ENCODE peak calls at places on chromosomes 13 and 19, in ten cellular contexts. J, Y, V, T, I, G, S, Z, R and D are unnamed samples.

GRCh38 chr13:46687810-46688209 is 109.2 kb downstream of the ESD start:
- DNase-seq in J (no peak), Y (peak), V (peak), T (peak), I (no peak), G (no peak), S (peak), Z (peak), R (no peak), D (no peak)

GRCh38 chr19:8147579-8147978 is 1.8 kb downstream of the FBN3 start:
- DNase-seq in J (no peak), Y (peak), V (no peak), T (no peak), I (no peak), G (no peak), S (no peak), Z (no peak), R (no peak), D (no peak)

GRCh38 chr13:114077938-114078335 is 54.5 kb downstream of the RASA3 start:
- DNase-seq in J (peak), Y (peak), V (peak), T (peak), I (peak), G (no peak), S (peak), Z (no peak), R (no peak), D (no peak)

GRCh38 chr19:31803819-31804446 is 454.7 kb upstream of the TSHZ3 start:
- DNase-seq in J (no peak), Y (no peak), V (no peak), T (no peak), I (no peak), G (no peak), S (no peak), Z (no peak), R (no peak), D (no peak)

GRCh38 chr13:52405369-52405766 is 604 bp downstream of the THSD1 start:
- DNase-seq in J (no peak), Y (peak), V (no peak), T (peak), I (no peak), G (no peak), S (no peak), Z (no peak), R (no peak), D (no peak)

GRCh38 chr19:1074512-1075283 is 7.7 kb downstream of the ARHGAP45 start:
- DNase-seq in J (peak), Y (no peak), V (no peak), T (no peak), I (peak), G (peak), S (no peak), Z (no peak), R (peak), D (peak)

GRCh38 chr13:91211548-91211947 is 135.9 kb upstream of the MIR17HG start:
- DNase-seq in J (no peak), Y (no peak), V (peak), T (no peak), I (no peak), G (no peak), S (no peak), Z (no peak), R (no peak), D (no peak)

GRCh38 chr13:60275208-60275607 is 111.5 kb upstream of the DIAPH3 start:
- DNase-seq in J (no peak), Y (no peak), V (no peak), T (no peak), I (no peak), G (no peak), S (no peak), Z (peak), R (no peak), D (no peak)

GRCh38 chr13:106533940-106534843 is 1.3 kb downstream of the EFNB2 start:
- DNase-seq in J (peak), Y (peak), V (peak), T (peak), I (peak), G (no peak), S (peak), Z (no peak), R (peak), D (peak)

GRCh38 chr13:74025369-74025768 is 108.8 kb downstream of the KLF12 start:
- DNase-seq in J (no peak), Y (no peak), V (no peak), T (no peak), I (no peak), G (no peak), S (no peak), Z (no peak), R (no peak), D (no peak)

GRCh38 chr13:74173822-74174221 is 39.6 kb upstream of the KLF12 start:
- DNase-seq in J (no peak), Y (no peak), V (no peak), T (no peak), I (no peak), G (no peak), S (no peak), Z (no peak), R (no peak), D (no peak)

GRCh38 chr19:29667941-29668340 is 2.7 kb downstream of the PLEKHF1 start:
- DNase-seq in J (no peak), Y (no peak), V (no peak), T (peak), I (peak), G (no peak), S (no peak), Z (no peak), R (peak), D (peak)

GRCh38 chr19:30563691-30564090 is 191.5 kb downstream of the ZNF536 start:
- DNase-seq in J (no peak), Y (no peak), V (no peak), T (no peak), I (no peak), G (no peak), S (no peak), Z (no peak), R (no peak), D (no peak)

GRCh38 chr19:49555600-49556411 is 24.6 kb downstream of the NOSIP start:
- DNase-seq in J (peak), Y (peak), V (peak), T (peak), I (peak), G (no peak), S (peak), Z (peak), R (no peak), D (no peak)

GRCh38 chr19:50508850-50509190 is 2.2 kb downstream of the JOSD2 start:
- DNase-seq in J (no peak), Y (no peak), V (no peak), T (no peak), I (peak), G (no peak), S (no peak), Z (no peak), R (no peak), D (no peak)

GRCh38 chr13:63190742-63191141 is 1775.1 kb upstream of the PCDH20 start:
- DNase-seq in J (no peak), Y (no peak), V (peak), T (peak), I (no peak), G (no peak), S (peak), Z (no peak), R (no peak), D (no peak)

GRCh38 chr13:112764864-112765561 is 75.2 kb downstream of the ATP11A start:
- DNase-seq in J (no peak), Y (no peak), V (no peak), T (no peak), I (no peak), G (no peak), S (no peak), Z (no peak), R (no peak), D (no peak)

GRCh38 chr13:35566340-35566739 is 89.9 kb upstream of the MAB21L1 start:
- DNase-seq in J (no peak), Y (no peak), V (no peak), T (no peak), I (no peak), G (no peak), S (no peak), Z (peak), R (no peak), D (no peak)

GRCh38 chr13:108227651-108228272 is 9.6 kb downstream of the ABHD13 start:
- DNase-seq in J (peak), Y (no peak), V (no peak), T (peak), I (no peak), G (no peak), S (peak), Z (peak), R (no peak), D (peak)

GRCh38 chr19:35525873-35526272 is 2.2 kb downstream of the SBSN start:
- DNase-seq in J (no peak), Y (no peak), V (no peak), T (no peak), I (no peak), G (no peak), S (no peak), Z (no peak), R (no peak), D (no peak)

GRCh38 chr19:19167612-19168011 is 2.5 kb downstream of the MEF2B start:
- DNase-seq in J (no peak), Y (no peak), V (no peak), T (no peak), I (no peak), G (no peak), S (no peak), Z (no peak), R (no peak), D (no peak)

GRCh38 chr19:43765109-43765876 is 10.5 kb upstream of the SMG9 start:
- DNase-seq in J (no peak), Y (no peak), V (peak), T (peak), I (peak), G (no peak), S (peak), Z (peak), R (peak), D (no peak)

GRCh38 chr13:48580185-48580803 is 47.4 kb upstream of the RCBTB2 start:
- DNase-seq in J (peak), Y (peak), V (peak), T (peak), I (no peak), G (peak), S (peak), Z (peak), R (no peak), D (peak)

GRCh38 chr19:32580353-32580900 is 563 bp upstream of the PDCD5 start:
- DNase-seq in J (no peak), Y (no peak), V (no peak), T (no peak), I (no peak), G (no peak), S (no peak), Z (no peak), R (no peak), D (no peak)

GRCh38 chr19:9847087-9847671 is 12.1 kb downstream of the PIN1 start:
- DNase-seq in J (peak), Y (peak), V (peak), T (peak), I (no peak), G (no peak), S (peak), Z (peak), R (no peak), D (no peak)

GRCh38 chr13:76778906-76779305 is 107.3 kb downstream of the KCTD12 start:
- DNase-seq in J (no peak), Y (no peak), V (no peak), T (no peak), I (no peak), G (no peak), S (no peak), Z (no peak), R (no peak), D (no peak)

GRCh38 chr13:25300861-25301346 is 521 bp upstream of the NUP58 start:
- DNase-seq in J (no peak), Y (peak), V (no peak), T (no peak), I (peak), G (no peak), S (no peak), Z (no peak), R (no peak), D (no peak)

GRCh38 chr19:46716013-46716671 is 772 bp downstream of the PRKD2 start:
- DNase-seq in J (no peak), Y (peak), V (peak), T (peak), I (peak), G (no peak), S (no peak), Z (peak), R (no peak), D (no peak)

GRCh38 chr13:51632643-51633357 is 48.5 kb downstream of the WDFY2 start:
- DNase-seq in J (no peak), Y (peak), V (peak), T (peak), I (no peak), G (no peak), S (no peak), Z (peak), R (no peak), D (no peak)

GRCh38 chr13:51957377-51958216 is 53.7 kb downstream of the ATP7B start:
- DNase-seq in J (no peak), Y (no peak), V (no peak), T (no peak), I (no peak), G (no peak), S (no peak), Z (no peak), R (no peak), D (no peak)

GRCh38 chr19:58474291-58474996 is 1.7 kb upstream of the ZNF446 start:
- DNase-seq in J (no peak), Y (no peak), V (no peak), T (peak), I (no peak), G (no peak), S (peak), Z (no peak), R (no peak), D (no peak)

GRCh38 chr13:112928958-112929777 is 39.8 kb upstream of the MCF2L start:
- DNase-seq in J (peak), Y (no peak), V (peak), T (peak), I (no peak), G (peak), S (peak), Z (peak), R (no peak), D (peak)

GRCh38 chr13:21638319-21639282 is 32.3 kb upstream of the FGF9 start:
- DNase-seq in J (no peak), Y (peak), V (peak), T (peak), I (no peak), G (peak), S (peak), Z (peak), R (peak), D (no peak)

GRCh38 chr13:108346376-108346775 is 76.9 kb downstream of the TNFSF13B start:
- DNase-seq in J (no peak), Y (peak), V (peak), T (no peak), I (no peak), G (no peak), S (no peak), Z (no peak), R (no peak), D (no peak)

GRCh38 chr13:102280366-102280765 is 121.5 kb downstream of the FGF14 start:
- DNase-seq in J (no peak), Y (no peak), V (no peak), T (no peak), I (no peak), G (no peak), S (no peak), Z (no peak), R (no peak), D (no peak)

GRCh38 chr19:6796278-6796677 is 23.8 kb downstream of the VAV1 start:
- DNase-seq in J (no peak), Y (no peak), V (no peak), T (no peak), I (no peak), G (no peak), S (no peak), Z (no peak), R (no peak), D (no peak)

GRCh38 chr13:110372676-110373075 is 65.6 kb downstream of the COL4A2 start:
- DNase-seq in J (no peak), Y (no peak), V (no peak), T (no peak), I (no peak), G (no peak), S (no peak), Z (no peak), R (no peak), D (no peak)

GRCh38 chr19:5743640-5744039 is 23.2 kb downstream of the CATSPERD start:
- DNase-seq in J (no peak), Y (no peak), V (no peak), T (peak), I (no peak), G (no peak), S (no peak), Z (no peak), R (no peak), D (no peak)

GRCh38 chr19:49447485-49448431 is 3.9 kb downstream of the PIH1D1 start:
- DNase-seq in J (peak), Y (peak), V (peak), T (no peak), I (no peak), G (no peak), S (peak), Z (peak), R (no peak), D (no peak)